ENCODE peak calls at places on chromosomes 1 and 21, in four cellular contexts. R is NCI-H146, S is activated gamma-delta T cell, V is NCI-H1092. I is an unnamed sample.

GRCh38 chr1:109691762-109692161 is 4.1 kb downstream of the GSTM1 start:
- DNase-seq in S (no peak), V (no peak), R (no peak), I (no peak)

GRCh38 chr21:45256912-45257672 is 30.6 kb downstream of the POFUT2 start:
- DNase-seq in V (no peak), S (no peak), R (no peak), I (no peak)

GRCh38 chr1:156571261-156571958 is 955 bp downstream of the IQGAP3 start:
- DNase-seq in S (no peak), V (no peak), R (no peak), I (peak)

GRCh38 chr1:204520834-204521709 is 4.9 kb downstream of the MDM4 start:
- DNase-seq in S (no peak), V (no peak), R (no peak), I (no peak)

GRCh38 chr1:153527023-153527724 is 8.6 kb downstream of the S100A6 start:
- DNase-seq in R (no peak), V (no peak), S (no peak), I (peak)

GRCh38 chr1:119453021-119453420 is 38.1 kb downstream of the HSD3B2 start:
- DNase-seq in V (no peak), R (no peak), S (no peak), I (no peak)

GRCh38 chr21:10521091-10521598 is at the start of gene TPTE:
- DNase-seq in R (no peak), S (peak), V (no peak), I (no peak)

GRCh38 chr1:76901158-76901767 is 34.0 kb downstream of the ST6GALNAC5 start:
- DNase-seq in R (peak), V (peak), S (no peak), I (peak)

GRCh38 chr1:1371354-1371740 is 3.7 kb downstream of the AURKAIP1 start:
- DNase-seq in R (no peak), S (peak), V (no peak), I (no peak)

GRCh38 chr1:245458234-245458633 is 303.4 kb downstream of the KIF26B start:
- DNase-seq in V (no peak), S (no peak), R (no peak), I (no peak)

GRCh38 chr1:203776636-203777035 is 11.7 kb downstream of the LAX1 start:
- DNase-seq in S (no peak), V (no peak), R (no peak), I (peak)